ENCODE peak calls at places on chromosomes 12 and 14, in nine cellular contexts. H is A549; Y is CD8-positive, alpha-beta T cell; N is heart left ventricle; S is cardiac fibroblast; W is colonic mucosa; L is HL-60; G is testis; D is AG09309. R is an unnamed sample.

GRCh38 chr12:123519151-123520001 is 14.1 kb downstream of the RILPL1 start:
- DNase-seq in H (peak), Y (no peak), N (peak), S (peak), W (no peak), L (no peak), G (no peak), D (peak), R (no peak)

GRCh38 chr14:26926585-26926984 is 328.8 kb upstream of the NOVA1 start:
- DNase-seq in H (no peak), Y (no peak), N (no peak), S (no peak), W (no peak), L (no peak), G (no peak), D (no peak), R (no peak)

GRCh38 chr14:51954657-51955056 is 34.7 kb upstream of the RTRAF start:
- DNase-seq in H (no peak), Y (no peak), N (no peak), S (no peak), W (no peak), L (no peak), G (no peak), D (no peak), R (no peak)

GRCh38 chr14:57871487-57872080 is 5.7 kb upstream of the SLC35F4 start:
- DNase-seq in H (peak), Y (no peak), N (no peak), S (peak), W (no peak), L (peak), G (peak), D (peak), R (no peak)

GRCh38 chr14:68702578-68702977 is 90.3 kb downstream of the ZFP36L1 start:
- DNase-seq in H (no peak), Y (no peak), N (no peak), S (no peak), W (no peak), L (no peak), G (no peak), D (no peak), R (no peak)

GRCh38 chr14:92687681-92688433 is 60.6 kb downstream of the LGMN start:
- DNase-seq in H (no peak), Y (no peak), N (no peak), S (no peak), W (no peak), L (no peak), G (no peak), D (no peak), R (no peak)

GRCh38 chr12:51056242-51056641 is 8.1 kb downstream of the LETMD1 start:
- DNase-seq in H (no peak), Y (no peak), N (no peak), S (peak), W (no peak), L (peak), G (no peak), D (peak), R (no peak)

GRCh38 chr12:58728397-58728796 is 191.9 kb downstream of the LRIG3 start:
- DNase-seq in H (no peak), Y (no peak), N (no peak), S (no peak), W (no peak), L (no peak), G (no peak), D (no peak), R (no peak)

GRCh38 chr14:24241829-24242443 is 487 bp downstream of the TINF2 start:
- DNase-seq in H (peak), Y (peak), N (peak), S (peak), W (peak), L (peak), G (peak), D (peak), R (peak)

GRCh38 chr12:57889541-57889989 is 43.0 kb upstream of the CTDSP2 start:
- DNase-seq in H (no peak), Y (no peak), N (peak), S (peak), W (peak), L (no peak), G (peak), D (no peak), R (no peak)

GRCh38 chr12:113772505-113773030 is 193.6 kb downstream of the RBM19 start:
- DNase-seq in H (no peak), Y (no peak), N (no peak), S (no peak), W (no peak), L (no peak), G (no peak), D (no peak), R (no peak)

GRCh38 chr12:54840293-54840692 is 14.0 kb upstream of the MUCL1 start:
- DNase-seq in H (no peak), Y (no peak), N (no peak), S (no peak), W (no peak), L (peak), G (no peak), D (no peak), R (no peak)

GRCh38 chr14:99260652-99261551 is 11.1 kb downstream of the BCL11B start:
- DNase-seq in H (no peak), Y (peak), N (no peak), S (no peak), W (no peak), L (no peak), G (no peak), D (no peak), R (no peak)

GRCh38 chr12:26341481-26341880 is 146.1 kb downstream of the SSPN start:
- DNase-seq in H (no peak), Y (no peak), N (no peak), S (no peak), W (no peak), L (no peak), G (no peak), D (no peak), R (no peak)

GRCh38 chr12:116406529-116406928 is 129.0 kb upstream of the MED13L start:
- DNase-seq in H (peak), Y (no peak), N (peak), S (peak), W (peak), L (peak), G (peak), D (peak), R (peak)

GRCh38 chr14:23068792-23069412 is 11.6 kb upstream of the CDH24 start:
- DNase-seq in H (peak), Y (peak), N (peak), S (peak), W (peak), L (peak), G (peak), D (peak), R (peak)

GRCh38 chr14:106346534-106347290 is 820.3 kb downstream of the TMEM121 start:
- DNase-seq in H (no peak), Y (no peak), N (no peak), S (no peak), W (no peak), L (no peak), G (no peak), D (no peak), R (no peak)

GRCh38 chr12:70798016-70798768 is 122.3 kb downstream of the PTPRR start:
- DNase-seq in H (no peak), Y (no peak), N (no peak), S (peak), W (no peak), L (no peak), G (no peak), D (no peak), R (no peak)

GRCh38 chr12:105561981-105562726 is 231.7 kb downstream of the C12orf75 start:
- DNase-seq in H (peak), Y (no peak), N (peak), S (peak), W (peak), L (no peak), G (no peak), D (peak), R (no peak)

GRCh38 chr14:101830271-101830670 is 68.8 kb downstream of the PPP2R5C start:
- DNase-seq in H (no peak), Y (no peak), N (no peak), S (no peak), W (no peak), L (no peak), G (no peak), D (no peak), R (no peak)

GRCh38 chr14:100535287-100536131 is 51.7 kb downstream of the BEGAIN start:
- DNase-seq in H (no peak), Y (no peak), N (peak), S (no peak), W (peak), L (no peak), G (peak), D (no peak), R (peak)

GRCh38 chr14:65927871-65928270 is 515.3 kb downstream of the FUT8 start:
- DNase-seq in H (no peak), Y (peak), N (no peak), S (no peak), W (peak), L (no peak), G (no peak), D (no peak), R (no peak)

GRCh38 chr12:89111964-89112363 is 240.3 kb downstream of the DUSP6 start:
- DNase-seq in H (no peak), Y (no peak), N (no peak), S (no peak), W (no peak), L (no peak), G (no peak), D (no peak), R (no peak)

GRCh38 chr12:110741795-110742717 is 635 bp downstream of the PPP1CC start:
- DNase-seq in H (no peak), Y (no peak), N (peak), S (peak), W (peak), L (peak), G (peak), D (no peak), R (no peak)

GRCh38 chr12:113369391-113369790 is 11.0 kb downstream of the PLBD2 start:
- DNase-seq in H (no peak), Y (no peak), N (no peak), S (no peak), W (no peak), L (no peak), G (no peak), D (no peak), R (no peak)

GRCh38 chr12:120538281-120539156 is 4.4 kb downstream of the RNF10 start:
- DNase-seq in H (no peak), Y (no peak), N (peak), S (peak), W (peak), L (peak), G (no peak), D (peak), R (peak)

GRCh38 chr12:93677195-93678064 is at the start of gene CRADD:
- DNase-seq in H (peak), Y (peak), N (peak), S (peak), W (peak), L (peak), G (peak), D (peak), R (peak)

GRCh38 chr14:102530828-102531478 is 21.4 kb upstream of the ANKRD9 start:
- DNase-seq in H (no peak), Y (no peak), N (no peak), S (no peak), W (no peak), L (no peak), G (no peak), D (no peak), R (no peak)

GRCh38 chr12:55736780-55737580 is 5.9 kb upstream of the GDF11 start:
- DNase-seq in H (peak), Y (peak), N (peak), S (peak), W (peak), L (peak), G (peak), D (no peak), R (peak)

GRCh38 chr12:83156800-83157199 is 470.1 kb downstream of the TMTC2 start:
- DNase-seq in H (no peak), Y (no peak), N (no peak), S (no peak), W (no peak), L (no peak), G (no peak), D (no peak), R (no peak)

GRCh38 chr12:98262886-98263285 is 252.5 kb upstream of the TMPO start:
- DNase-seq in H (no peak), Y (no peak), N (no peak), S (no peak), W (no peak), L (no peak), G (no peak), D (no peak), R (no peak)

GRCh38 chr12:54262403-54262925 is 17.5 kb downstream of the CBX5 start:
- DNase-seq in H (no peak), Y (no peak), N (no peak), S (peak), W (no peak), L (no peak), G (peak), D (no peak), R (no peak)

GRCh38 chr12:48454675-48455074 is 17.7 kb upstream of the ANP32D start:
- DNase-seq in H (no peak), Y (no peak), N (no peak), S (peak), W (no peak), L (peak), G (no peak), D (peak), R (no peak)
- TF ChIP-seq CTCF in H (peak), Y (no peak), N (peak), S (peak), W (no peak), L (peak), G (peak), D (peak), R (peak)

DNA sequence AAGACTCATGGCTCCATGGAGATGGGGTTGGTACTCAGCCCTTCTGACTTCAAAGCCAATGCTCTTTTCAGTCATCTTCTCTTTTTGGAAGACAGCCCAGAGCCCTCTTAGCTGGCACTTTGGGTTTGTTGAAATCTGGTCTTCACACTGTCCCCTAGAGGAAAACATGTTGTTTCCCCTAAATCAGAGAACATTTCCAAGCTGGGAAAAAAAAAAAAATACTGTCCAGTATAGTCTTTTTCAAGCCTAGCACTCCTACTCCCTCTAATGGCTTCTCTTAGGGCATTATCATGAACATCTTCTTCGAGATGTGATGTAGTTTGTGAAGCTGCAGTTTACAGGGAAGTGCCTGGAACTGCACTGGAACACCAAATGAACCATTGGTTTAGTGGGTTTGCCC is 3.0 kb upstream of the ZC3H14 start:
- DNase-seq in H (no peak), Y (no peak), N (no peak), S (peak), W (no peak), L (no peak), G (no peak), D (peak), R (no peak)
- TF ChIP-seq CTCF in H (peak), Y (no peak), N (peak), S (peak), W (no peak), L (no peak), G (peak), D (peak), R (no peak)

DNA sequence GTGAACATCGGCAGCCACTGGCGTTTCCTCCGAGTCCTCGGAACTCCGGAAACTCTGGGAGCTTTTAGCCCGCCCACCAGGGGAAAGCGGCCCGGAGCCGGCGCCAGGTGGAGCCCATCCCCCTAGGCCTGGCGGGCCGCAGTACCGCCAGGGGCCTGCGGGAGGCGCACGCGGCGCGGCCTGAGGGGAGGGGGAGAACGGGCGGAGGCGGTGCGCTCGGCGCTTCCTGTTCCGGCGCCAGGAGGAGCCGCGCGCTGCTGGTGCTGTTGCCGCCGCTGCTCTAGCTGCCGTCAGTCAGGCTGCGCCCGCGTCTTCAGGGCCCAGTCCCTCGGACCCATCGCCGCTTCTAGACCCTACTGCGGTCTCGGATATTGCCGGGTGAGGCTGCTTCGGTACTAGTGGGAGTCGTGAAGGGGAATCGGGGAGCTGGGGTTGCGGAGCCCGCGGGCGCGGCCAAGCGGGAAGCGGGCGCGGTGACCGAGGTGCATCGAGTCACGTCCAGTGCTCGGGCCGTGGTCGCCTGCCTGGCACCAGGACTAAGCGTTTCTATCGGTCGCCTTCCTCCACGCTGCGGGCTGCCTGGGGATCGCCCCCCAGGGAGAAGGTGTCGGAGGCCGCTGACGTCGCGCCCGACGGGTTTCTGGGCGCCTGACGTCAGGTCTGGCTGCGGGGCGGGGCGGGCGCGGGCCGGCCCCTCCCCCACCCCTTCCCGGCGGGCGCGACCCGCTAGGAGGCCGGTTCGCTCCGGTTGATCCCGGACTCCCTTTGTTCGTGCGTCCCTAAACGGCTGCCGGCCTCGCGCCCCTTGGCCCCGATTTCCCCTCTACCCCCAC is at the start of gene MAPK1IP1L:
- DNase-seq in H (peak), Y (peak), N (peak), S (peak), W (peak), L (peak), G (peak), D (peak), R (peak)
- TF ChIP-seq CTCF in H (peak), Y (peak), N (peak), S (peak), W (peak), L (peak), G (peak), D (peak), R (peak)

DNA sequence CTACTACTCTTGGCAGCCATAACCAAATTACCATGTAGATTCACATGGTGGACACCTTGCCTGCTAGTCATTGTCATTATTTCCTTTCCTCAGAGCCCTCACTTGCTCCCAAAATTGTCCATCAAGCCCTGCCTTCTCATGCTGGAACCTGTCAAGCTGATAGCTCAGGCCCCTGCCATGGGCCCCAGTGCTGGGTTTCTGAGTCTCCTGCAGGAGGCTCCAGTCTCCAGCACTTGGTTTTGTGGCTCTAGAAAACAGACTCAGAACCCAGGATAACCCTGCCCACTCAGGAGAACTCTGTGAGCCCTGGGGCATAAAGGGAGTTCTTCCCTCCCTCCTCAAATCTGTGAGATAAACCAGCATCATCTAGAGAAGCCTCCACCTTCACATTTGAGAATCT is 10.8 kb downstream of the KRT71 start:
- DNase-seq in H (no peak), Y (no peak), N (no peak), S (no peak), W (no peak), L (no peak), G (no peak), D (no peak), R (no peak)
- TF ChIP-seq CTCF in H (no peak), Y (no peak), N (no peak), S (no peak), W (no peak), L (no peak), G (no peak), D (no peak), R (no peak)

DNA sequence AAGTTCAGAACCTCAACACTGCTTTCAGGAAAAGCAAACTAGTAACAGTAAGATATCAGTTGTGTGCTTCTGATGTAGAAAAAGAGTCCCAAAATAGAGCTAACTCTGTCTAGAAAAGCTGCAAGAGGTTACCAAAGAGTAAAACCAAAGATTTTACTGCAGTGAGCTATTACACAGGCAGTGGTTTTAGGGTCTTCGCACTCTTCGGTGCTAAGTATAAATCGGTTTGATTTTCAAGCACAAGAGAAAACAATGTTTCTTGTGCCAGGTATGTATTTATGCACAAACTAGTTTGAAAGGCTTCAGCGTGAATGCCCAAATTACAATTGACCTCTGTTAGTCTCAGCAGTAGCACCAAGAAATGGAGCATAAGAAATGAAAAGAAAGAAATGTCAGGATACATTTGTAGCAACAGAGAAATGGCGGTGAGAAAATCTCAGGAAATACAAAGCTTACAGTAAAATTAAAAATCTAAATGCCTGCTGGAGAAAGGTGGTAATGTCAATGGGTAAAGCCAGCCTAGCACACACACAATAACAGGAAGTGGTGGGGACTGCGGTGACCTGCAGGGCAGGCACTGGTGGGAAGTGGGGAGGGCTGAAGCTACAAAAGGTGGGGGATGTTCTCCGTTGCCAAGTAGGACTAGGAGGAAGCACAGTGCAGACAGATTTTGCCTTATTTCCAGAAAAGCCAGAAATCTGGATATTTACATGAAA is 18.0 kb upstream of the DYRK2 start:
- DNase-seq in H (no peak), Y (peak), N (peak), S (peak), W (peak), L (peak), G (peak), D (no peak), R (peak)
- TF ChIP-seq CTCF in H (no peak), Y (peak), N (no peak), S (no peak), W (no peak), L (no peak), G (no peak), D (no peak), R (no peak)

DNA sequence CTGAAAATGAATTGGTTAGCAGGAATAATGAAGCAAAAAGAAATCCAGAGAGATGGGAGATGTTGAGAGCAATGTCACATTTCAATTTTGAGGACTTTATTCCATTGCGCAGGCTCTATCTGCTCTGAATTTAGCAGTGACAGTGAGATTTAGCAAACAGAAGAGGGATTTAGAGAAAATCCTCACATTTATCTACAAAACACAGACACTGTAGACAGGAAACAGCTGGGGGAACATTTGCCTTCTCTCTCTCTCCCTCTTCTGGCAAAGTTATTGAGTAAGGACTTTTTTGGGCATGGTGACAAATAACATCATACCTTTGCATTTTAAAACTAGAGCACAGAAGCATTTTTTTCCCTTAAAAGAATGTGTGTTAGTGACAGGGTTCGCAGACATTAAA is at the start of gene IGF1:
- DNase-seq in H (no peak), Y (no peak), N (no peak), S (peak), W (no peak), L (no peak), G (peak), D (no peak), R (no peak)
- TF ChIP-seq CTCF in H (no peak), Y (no peak), N (no peak), S (peak), W (no peak), L (no peak), G (peak), D (peak), R (no peak)

R was measured in CD14-positive monocyte.